ENCODE peak calls at places on chromosomes 2 and 18, in seven cellular contexts. W is pancreas, H is lower lobe of right lung, J is IMR-90, R is kidney, S is fibroblast of lung, I is Panc1. E is an unnamed sample. For H3K4me1, the result is how much of the 10 kb centered on the place peaks cover.

GRCh38 chr2:54755641-54756326 is 32.3 kb downstream of the EML6 start:
- DNase-seq in W (no peak), S (no peak), J (no peak), R (no peak), H (no peak), I (no peak), E (no peak)

GRCh38 chr2:23452397-23452796 is 67.4 kb downstream of the KLHL29 start:
- DNase-seq in R (no peak), S (no peak), I (no peak), J (no peak), W (no peak), H (no peak), E (no peak)

GRCh38 chr2:189407161-189407943 is 33.9 kb upstream of the WDR75 start:
- DNase-seq in J (peak), R (no peak), S (peak), W (no peak), H (no peak), I (no peak), E (no peak)

GRCh38 chr2:202786792-202787191 is 84.8 kb downstream of the ICA1L start:
- DNase-seq in J (no peak), S (no peak), H (no peak), W (no peak), R (no peak), I (no peak), E (no peak)

GRCh38 chr2:238940806-238941205 is 92.9 kb downstream of the TWIST2 start:
- DNase-seq in S (no peak), H (no peak), R (no peak), I (no peak), W (no peak), J (no peak), E (peak)

GRCh38 chr2:70607121-70607551 is 53.5 kb upstream of the TGFA start:
- DNase-seq in W (no peak), J (no peak), S (peak), H (no peak), R (no peak), I (no peak), E (no peak)

GRCh38 chr2:174586896-174587295 is 10.7 kb downstream of the WIPF1 start:
- DNase-seq in H (no peak), I (no peak), S (peak), J (peak), W (no peak), R (no peak), E (no peak)

GRCh38 chr2:85246348-85246747 is 81.4 kb downstream of the TGOLN2 start:
- DNase-seq in S (no peak), H (no peak), J (no peak), R (no peak), W (no peak), I (no peak), E (no peak)

GRCh38 chr2:65669574-65669973 is 237.2 kb upstream of the SPRED2 start:
- DNase-seq in H (no peak), S (no peak), W (no peak), R (no peak), I (no peak), J (no peak), E (no peak)

GRCh38 chr2:131156452-131157149 is 51.5 kb downstream of the PLEKHB2 start:
- DNase-seq in H (no peak), W (no peak), J (no peak), I (no peak), S (no peak), R (peak), E (peak)
- TF ChIP-seq CTCF in H (no peak), W (no peak), J (peak), I (peak), S (no peak), R (peak), E (no peak)

GRCh38 chr2:195562624-195563566 is 94.1 kb upstream of the SLC39A10 start:
- DNase-seq in S (no peak), H (no peak), R (no peak), I (no peak), J (peak), W (no peak), E (no peak)
- H3K27ac ChIP-seq in S (peak), H (peak), R (no peak), I (peak), J (peak), W (no peak), E (peak)

GRCh38 chr2:105391058-105391627 is 7.7 kb downstream of the FHL2 start:
- DNase-seq in J (peak), R (no peak), W (no peak), I (peak), S (peak), H (no peak), E (no peak)
- H3K4me1 ChIP-seq in J (half or more), R (under half), W (under half), I (half or more), S (under half), H (under half), E (under half)

DNA sequence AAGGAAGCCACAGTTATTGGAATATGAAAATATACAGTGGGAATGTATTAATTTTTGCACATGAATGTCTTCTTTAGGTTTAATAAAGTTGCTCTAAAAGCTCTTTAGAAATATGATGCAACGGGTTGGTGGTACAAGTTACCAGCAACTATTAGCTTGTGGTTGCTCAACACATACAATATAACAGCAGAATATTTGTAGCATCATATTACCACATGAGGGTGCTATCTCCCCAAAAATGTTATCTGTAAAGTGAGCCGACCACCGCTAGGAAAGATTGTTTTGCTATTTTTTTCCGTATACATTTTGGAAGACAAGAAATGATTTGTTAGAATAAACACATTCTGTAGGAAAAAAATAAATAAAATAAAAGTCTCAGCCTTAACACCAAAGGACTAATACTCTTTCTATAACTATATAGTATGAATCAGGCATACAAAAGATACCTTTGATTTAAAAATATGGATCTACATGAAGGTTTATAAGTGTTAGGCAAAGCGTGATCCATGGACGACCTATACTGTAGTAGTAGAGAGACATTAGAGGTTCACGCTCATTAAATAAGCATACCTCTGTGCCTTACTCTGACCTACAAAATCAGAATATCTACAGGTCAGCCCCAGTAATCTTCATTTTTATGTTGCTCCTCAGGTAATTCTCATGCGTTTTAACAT is 1110.7 kb upstream of the ACVR2A start:
- DNase-seq in R (no peak), W (no peak), S (peak), I (peak), J (peak), H (no peak), E (no peak)
- TF ChIP-seq CTCF in R (peak), W (no peak), S (peak), I (peak), J (peak), H (peak), E (no peak)

GRCh38 chr2:9896216-9896615 is 52.9 kb downstream of the TAF1B start:
- DNase-seq in W (no peak), S (no peak), I (no peak), H (no peak), R (no peak), J (no peak), E (no peak)
- H3K27ac ChIP-seq in W (no peak), S (no peak), I (no peak), H (peak), R (no peak), J (no peak), E (no peak)

GRCh38 chr2:63614448-63614968 is 25.7 kb downstream of the MDH1 start:
- DNase-seq in R (no peak), W (no peak), J (peak), H (no peak), S (peak), I (no peak), E (no peak)

GRCh38 chr2:63619328-63619727 is 30.6 kb downstream of the MDH1 start:
- DNase-seq in I (no peak), R (no peak), H (no peak), S (no peak), W (no peak), J (no peak), E (no peak)

GRCh38 chr2:63617360-63617759 is 28.6 kb downstream of the MDH1 start:
- DNase-seq in I (no peak), W (no peak), J (no peak), R (no peak), S (no peak), H (no peak), E (no peak)

GRCh38 chr2:63614983-63615945 is 26.5 kb downstream of the MDH1 start:
- DNase-seq in J (peak), W (no peak), I (no peak), H (no peak), S (peak), R (no peak), E (no peak)

DNA sequence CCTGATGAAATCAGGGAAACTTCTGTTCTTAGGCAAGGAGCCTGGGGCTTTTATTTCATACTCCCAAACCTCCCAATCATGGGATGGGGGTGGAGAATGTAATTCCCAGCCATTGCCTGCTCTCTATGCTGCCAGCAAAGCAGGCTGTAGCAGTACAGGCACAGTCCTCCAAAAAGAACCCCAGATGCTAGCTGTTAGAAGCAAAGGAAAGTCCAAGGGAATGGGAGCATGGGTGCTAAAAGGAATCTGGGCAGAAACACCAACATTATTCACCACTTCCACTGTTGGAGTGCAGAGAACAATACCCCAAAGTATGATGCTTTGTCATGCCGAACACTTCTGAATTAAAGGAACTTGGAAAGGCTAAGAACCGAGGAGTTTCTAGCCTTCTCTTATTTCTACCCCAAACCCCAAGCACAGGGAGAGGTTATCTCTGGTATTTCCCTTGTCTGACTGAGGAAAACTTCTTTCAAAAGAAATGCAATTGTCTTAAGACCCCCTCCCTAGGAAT is 24.7 kb downstream of the MDH1 start:
- DNase-seq in H (no peak), J (no peak), W (no peak), R (no peak), I (no peak), S (peak), E (no peak)
- H3K4me1 ChIP-seq in H (under half), J (under half), W (under half), R (under half), I (under half), S (under half), E (under half)

GRCh38 chr2:10571057-10571456 is 118.7 kb downstream of the NOL10 start:
- DNase-seq in I (no peak), S (no peak), J (no peak), H (no peak), W (no peak), R (no peak), E (no peak)
- TF ChIP-seq CTCF in I (no peak), S (no peak), J (no peak), H (no peak), W (no peak), R (no peak), E (no peak)

DNA sequence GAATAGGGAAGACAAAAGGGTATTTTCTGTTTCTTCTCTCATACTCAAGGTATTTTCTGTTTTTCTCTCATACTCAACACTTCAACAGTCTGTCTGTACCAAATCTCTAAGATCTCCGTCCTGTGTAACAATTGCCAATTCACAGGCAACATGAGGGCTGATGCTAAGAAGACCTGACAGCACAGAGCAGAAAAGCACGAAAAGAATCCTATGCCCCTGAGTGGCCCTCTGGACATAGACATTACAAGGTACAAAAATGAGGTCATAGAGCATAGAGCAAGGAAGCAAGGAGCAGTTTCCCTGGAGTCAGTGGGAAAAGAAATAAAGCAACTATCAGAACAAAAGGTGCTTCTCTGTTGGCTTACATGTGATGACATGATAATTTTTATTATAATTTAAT is 1612.6 kb upstream of the CELF4 start:
- DNase-seq in H (no peak), I (no peak), J (no peak), W (no peak), R (no peak), S (no peak), E (no peak)
- H3K27ac ChIP-seq in H (no peak), I (no peak), J (no peak), W (no peak), R (no peak), S (no peak), E (no peak)

GRCh38 chr2:28407131-28407975 is 14.7 kb downstream of the FOSL2 start:
- DNase-seq in R (no peak), W (no peak), H (peak), I (no peak), S (no peak), J (no peak), E (no peak)

GRCh38 chr2:28408764-28409599 is 16.3 kb downstream of the FOSL2 start:
- DNase-seq in J (peak), H (peak), S (peak), W (no peak), R (peak), I (no peak), E (peak)

GRCh38 chr2:28405537-28405936 is 12.9 kb downstream of the FOSL2 start:
- DNase-seq in R (no peak), S (no peak), W (no peak), J (no peak), I (no peak), H (no peak), E (no peak)

GRCh38 chr2:28406276-28407096 is 13.8 kb downstream of the FOSL2 start:
- DNase-seq in S (peak), H (peak), I (no peak), J (peak), W (no peak), R (peak), E (peak)

GRCh38 chr2:28407976-28408690 is 15.5 kb downstream of the FOSL2 start:
- DNase-seq in I (no peak), W (no peak), H (no peak), J (no peak), S (no peak), R (no peak), E (no peak)
- H3K4me1 ChIP-seq in I (under half), W (under half), H (half or more), J (under half), S (under half), R (under half), E (half or more)

DNA sequence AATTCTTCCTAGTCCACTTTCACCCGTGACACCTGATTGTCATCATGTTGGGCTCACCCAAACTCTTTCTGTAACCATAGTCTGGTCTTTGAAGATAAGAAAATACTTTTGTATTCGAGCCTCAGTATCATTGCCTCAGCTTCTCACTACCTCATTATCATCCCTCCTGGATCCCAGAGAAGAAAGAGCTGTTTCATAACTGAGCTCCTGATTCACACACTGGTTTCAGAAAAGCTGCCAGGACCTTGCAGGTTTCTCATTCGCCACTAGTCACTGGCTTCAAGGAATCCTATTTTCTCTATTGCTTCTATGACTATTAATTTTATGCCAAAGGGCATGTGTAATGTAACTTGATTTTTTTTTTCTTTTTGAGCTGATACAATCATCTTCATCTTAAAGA is 2.9 kb upstream of the CRIM1 start:
- DNase-seq in S (peak), J (peak), I (no peak), W (no peak), R (no peak), H (no peak), E (no peak)
- TF ChIP-seq CTCF in S (no peak), J (no peak), I (no peak), W (no peak), R (peak), H (no peak), E (no peak)